ENCODE peak calls at places on chromosomes 3 and 15, in nine cellular contexts. T is choroid plexus epithelial cell; E is Calu3; U is naive thymus-derived CD8-positive, alpha-beta T cell; I is neural progenitor cell; N is neural crest cell; Y is activated CD8-positive, alpha-beta memory T cell treated with anti-CD3 and anti-CD28 coated beads for 4 hours; M is activated naive CD4-positive, alpha-beta T cell; R is dorsolateral prefrontal cortex. H is an unnamed sample.

GRCh38 chr3:1404270-1404669 is 311.4 kb downstream of the CNTN6 start:
- DNase-seq in T (peak), E (peak), U (no peak), I (peak), N (no peak), Y (no peak), M (no peak), R (no peak), H (no peak)

GRCh38 chr3:167783781-167784180 is 48.3 kb downstream of the SERPINI1 start:
- DNase-seq in T (no peak), E (no peak), U (no peak), I (no peak), N (no peak), Y (no peak), M (no peak), R (peak), H (no peak)

GRCh38 chr3:194382892-194383223 is 13.3 kb upstream of the LRRC15 start:
- DNase-seq in T (no peak), E (no peak), U (no peak), I (no peak), N (no peak), Y (no peak), M (no peak), R (no peak), H (no peak)

GRCh38 chr3:126245811-126246727 is 65.7 kb upstream of the ALDH1L1 start:
- DNase-seq in T (peak), E (peak), U (no peak), I (peak), N (peak), Y (no peak), M (no peak), R (peak), H (no peak)

GRCh38 chr3:177606891-177607290 is 409.6 kb upstream of the TBL1XR1 start:
- DNase-seq in T (no peak), E (no peak), U (no peak), I (no peak), N (no peak), Y (no peak), M (no peak), R (no peak), H (no peak)

GRCh38 chr15:76460871-76461270 is 124.3 kb downstream of the ISL2 start:
- DNase-seq in T (peak), E (no peak), U (no peak), I (no peak), N (no peak), Y (no peak), M (no peak), R (no peak), H (no peak)

GRCh38 chr3:190811775-190812480 is 50.6 kb downstream of the GMNC start:
- DNase-seq in T (peak), E (peak), U (no peak), I (peak), N (peak), Y (no peak), M (no peak), R (peak), H (peak)

GRCh38 chr3:5001135-5001534 is 21.9 kb downstream of the BHLHE40 start:
- DNase-seq in T (no peak), E (no peak), U (no peak), I (no peak), N (no peak), Y (no peak), M (no peak), R (no peak), H (no peak)

GRCh38 chr3:113436794-113437193 is 4.5 kb downstream of the CFAP44 start:
- DNase-seq in T (peak), E (no peak), U (no peak), I (no peak), N (no peak), Y (no peak), M (no peak), R (no peak), H (no peak)

GRCh38 chr3:125556314-125556713 is 36.3 kb upstream of the SNX4 start:
- DNase-seq in T (peak), E (no peak), U (no peak), I (no peak), N (no peak), Y (no peak), M (no peak), R (no peak), H (no peak)

GRCh38 chr3:50466177-50466576 is 37.3 kb downstream of the CACNA2D2 start:
- DNase-seq in T (no peak), E (no peak), U (no peak), I (no peak), N (no peak), Y (no peak), M (no peak), R (no peak), H (no peak)

GRCh38 chr3:182121424-182121823 is 409.7 kb downstream of the SOX2 start:
- DNase-seq in T (no peak), E (no peak), U (no peak), I (peak), N (no peak), Y (no peak), M (no peak), R (no peak), H (no peak)

GRCh38 chr15:81642451-81642990 is 268.5 kb upstream of the TMC3 start:
- DNase-seq in T (peak), E (no peak), U (no peak), I (no peak), N (no peak), Y (no peak), M (no peak), R (no peak), H (no peak)

GRCh38 chr15:79004336-79004735 is 59.5 kb upstream of the CTSH start:
- DNase-seq in T (peak), E (peak), U (no peak), I (no peak), N (no peak), Y (no peak), M (no peak), R (no peak), H (peak)

GRCh38 chr3:101849714-101850326 is 506 bp downstream of the NFKBIZ start:
- DNase-seq in T (no peak), E (no peak), U (peak), I (peak), N (no peak), Y (peak), M (peak), R (peak), H (no peak)

GRCh38 chr3:119187266-119187665 is 13.9 kb downstream of the UPK1B start:
- DNase-seq in T (no peak), E (no peak), U (no peak), I (no peak), N (no peak), Y (no peak), M (no peak), R (no peak), H (no peak)

GRCh38 chr3:66386925-66387650 is 113.7 kb downstream of the LRIG1 start:
- DNase-seq in T (no peak), E (no peak), U (no peak), I (no peak), N (peak), Y (no peak), M (no peak), R (peak), H (no peak)

GRCh38 chr15:59306520-59307163 is 66.0 kb downstream of the MYO1E start:
- DNase-seq in T (no peak), E (no peak), U (no peak), I (no peak), N (no peak), Y (no peak), M (no peak), R (no peak), H (no peak)

GRCh38 chr3:128584412-128585020 is 66.1 kb downstream of the RPN1 start:
- DNase-seq in T (peak), E (peak), U (peak), I (peak), N (peak), Y (no peak), M (peak), R (peak), H (peak)

GRCh38 chr3:182692021-182692420 is 101.3 kb upstream of the ATP11B start:
- DNase-seq in T (no peak), E (no peak), U (no peak), I (no peak), N (no peak), Y (no peak), M (no peak), R (no peak), H (no peak)

GRCh38 chr3:119034256-119035013 is at the start of gene IGSF11:
- DNase-seq in T (peak), E (peak), U (peak), I (peak), N (peak), Y (peak), M (peak), R (peak), H (no peak)

GRCh38 chr3:37590328-37591079 is 271.2 kb upstream of the CTDSPL start:
- DNase-seq in T (no peak), E (no peak), U (no peak), I (no peak), N (no peak), Y (no peak), M (no peak), R (no peak), H (no peak)

GRCh38 chr3:21638488-21638887 is 112.5 kb downstream of the ZNF385D start:
- DNase-seq in T (no peak), E (no peak), U (no peak), I (no peak), N (no peak), Y (no peak), M (no peak), R (no peak), H (no peak)

GRCh38 chr3:49787182-49787464 is 781 bp upstream of the IP6K1 start:
- DNase-seq in T (no peak), E (no peak), U (no peak), I (no peak), N (no peak), Y (no peak), M (no peak), R (no peak), H (no peak)

GRCh38 chr15:22850055-22850454 is 11.6 kb downstream of the NIPA2 start:
- DNase-seq in T (peak), E (no peak), U (no peak), I (no peak), N (no peak), Y (no peak), M (no peak), R (no peak), H (no peak)

GRCh38 chr3:52934626-52935530 is 37.5 kb upstream of the STIMATE start:
- DNase-seq in T (peak), E (peak), U (peak), I (peak), N (peak), Y (no peak), M (no peak), R (peak), H (peak)

GRCh38 chr3:11514191-11514770 is 129.4 kb downstream of the VGLL4 start:
- DNase-seq in T (peak), E (no peak), U (no peak), I (no peak), N (no peak), Y (no peak), M (no peak), R (no peak), H (no peak)

GRCh38 chr15:81880314-81880713 is 165.5 kb downstream of the MEX3B start:
- DNase-seq in T (no peak), E (no peak), U (no peak), I (no peak), N (no peak), Y (no peak), M (no peak), R (no peak), H (no peak)

GRCh38 chr15:67241132-67241855 is 13.2 kb downstream of the AAGAB start:
- DNase-seq in T (no peak), E (no peak), U (no peak), I (peak), N (no peak), Y (no peak), M (no peak), R (no peak), H (no peak)

GRCh38 chr3:100068758-100069345 is 45.4 kb downstream of the FILIP1L start:
- DNase-seq in T (peak), E (peak), U (peak), I (peak), N (peak), Y (peak), M (peak), R (peak), H (no peak)

GRCh38 chr3:48042071-48042760 is 26.0 kb upstream of the MAP4 start:
- DNase-seq in T (peak), E (no peak), U (no peak), I (no peak), N (no peak), Y (no peak), M (no peak), R (no peak), H (no peak)

GRCh38 chr3:182981038-182981380 is 671 bp upstream of the DCUN1D1 start:
- DNase-seq in T (no peak), E (no peak), U (no peak), I (peak), N (no peak), Y (no peak), M (no peak), R (no peak), H (no peak)

GRCh38 chr3:40417845-40418543 is 31.0 kb downstream of the ENTPD3 start:
- DNase-seq in T (no peak), E (no peak), U (no peak), I (no peak), N (no peak), Y (no peak), M (no peak), R (no peak), H (no peak)

GRCh38 chr3:98073486-98073885 is 13.5 kb upstream of the OR5AC2 start:
- DNase-seq in T (no peak), E (no peak), U (no peak), I (no peak), N (no peak), Y (no peak), M (no peak), R (no peak), H (no peak)

GRCh38 chr15:47652853-47653243 is 64.5 kb upstream of the SEMA6D start:
- DNase-seq in T (no peak), E (no peak), U (no peak), I (no peak), N (no peak), Y (no peak), M (no peak), R (no peak), H (no peak)

GRCh38 chr3:184231671-184232070 is 2.3 kb downstream of the VWA5B2 start:
- DNase-seq in T (peak), E (no peak), U (no peak), I (no peak), N (no peak), Y (no peak), M (no peak), R (no peak), H (no peak)

GRCh38 chr3:193563429-193563828 is 8.7 kb upstream of the ATP13A4 start:
- DNase-seq in T (peak), E (no peak), U (no peak), I (no peak), N (no peak), Y (no peak), M (no peak), R (no peak), H (no peak)

GRCh38 chr3:6799264-6799915 is 61.5 kb upstream of the GRM7 start:
- DNase-seq in T (peak), E (peak), U (peak), I (peak), N (peak), Y (no peak), M (no peak), R (no peak), H (no peak)

GRCh38 chr3:73637042-73637441 is 12.3 kb upstream of the PDZRN3 start:
- DNase-seq in T (no peak), E (no peak), U (no peak), I (no peak), N (no peak), Y (no peak), M (no peak), R (no peak), H (no peak)

H was measured in iPS DF 19.7.